ENCODE peak calls at places on chromosomes 3 and 15, in ten cellular contexts. One of them, this sample, is unnamed.

GRCh38 chr3:43893721-43894120 is 203.0 kb downstream of the ABHD5 start:
- DNase-seq in HepG2: no peak
- DNase-seq in ovary: no peak
- DNase-seq in breast epithelium: no peak
- DNase-seq in transverse colon: no peak
- DNase-seq in IMR-90: no peak
- DNase-seq in adrenal gland: no peak
- DNase-seq in HCT116: no peak
- DNase-seq in heart left ventricle: no peak
- DNase-seq in suprapubic skin: no peak
- DNase-seq in this sample: no peak

GRCh38 chr15:101332061-101332467 is 37.0 kb upstream of the SNRPA1 start:
- DNase-seq in HepG2: no peak
- DNase-seq in ovary: no peak
- DNase-seq in breast epithelium: no peak
- DNase-seq in transverse colon: no peak
- DNase-seq in IMR-90: no peak
- DNase-seq in adrenal gland: no peak
- DNase-seq in HCT116: no peak
- DNase-seq in heart left ventricle: no peak
- DNase-seq in suprapubic skin: no peak
- DNase-seq in this sample: no peak

GRCh38 chr15:69093127-69093526 is 67.3 kb upstream of the GLCE start:
- DNase-seq in HepG2: no peak
- DNase-seq in ovary: no peak
- DNase-seq in breast epithelium: no peak
- DNase-seq in transverse colon: no peak
- DNase-seq in IMR-90: peak; percentile 12
- DNase-seq in adrenal gland: no peak
- DNase-seq in HCT116: no peak
- DNase-seq in heart left ventricle: peak; percentile 39
- DNase-seq in suprapubic skin: no peak
- DNase-seq in this sample: peak; percentile 84

GRCh38 chr3:107979538-107979937 is 111.3 kb downstream of the CD47 start:
- DNase-seq in HepG2: no peak
- DNase-seq in ovary: no peak
- DNase-seq in breast epithelium: no peak
- DNase-seq in transverse colon: no peak
- DNase-seq in IMR-90: no peak
- DNase-seq in adrenal gland: no peak
- DNase-seq in HCT116: no peak
- DNase-seq in heart left ventricle: peak; percentile 57
- DNase-seq in suprapubic skin: no peak
- DNase-seq in this sample: no peak

GRCh38 chr15:95845862-95846515 is 484.5 kb upstream of the NR2F2 start:
- DNase-seq in HepG2: no peak
- DNase-seq in ovary: peak; percentile 79
- DNase-seq in breast epithelium: no peak
- DNase-seq in transverse colon: no peak
- DNase-seq in IMR-90: peak; percentile 81
- DNase-seq in adrenal gland: peak; percentile 26
- DNase-seq in HCT116: no peak
- DNase-seq in heart left ventricle: peak; percentile 73
- DNase-seq in suprapubic skin: no peak
- DNase-seq in this sample: no peak

GRCh38 chr3:192449036-192449435 is 278.3 kb downstream of the FGF12 start:
- DNase-seq in HepG2: no peak
- DNase-seq in ovary: no peak
- DNase-seq in breast epithelium: no peak
- DNase-seq in transverse colon: no peak
- DNase-seq in IMR-90: no peak
- DNase-seq in adrenal gland: no peak
- DNase-seq in HCT116: no peak
- DNase-seq in heart left ventricle: no peak
- DNase-seq in suprapubic skin: no peak
- DNase-seq in this sample: peak; percentile 1

GRCh38 chr3:33238923-33239322 is 20.3 kb upstream of the SUSD5 start:
- DNase-seq in HepG2: no peak
- DNase-seq in ovary: no peak
- DNase-seq in breast epithelium: no peak
- DNase-seq in transverse colon: no peak
- DNase-seq in IMR-90: no peak
- DNase-seq in adrenal gland: no peak
- DNase-seq in HCT116: no peak
- DNase-seq in heart left ventricle: no peak
- DNase-seq in suprapubic skin: no peak
- DNase-seq in this sample: no peak

GRCh38 chr3:101279162-101279561 is 41.2 kb downstream of the IMPG2 start:
- DNase-seq in HepG2: no peak
- DNase-seq in ovary: no peak
- DNase-seq in breast epithelium: no peak
- DNase-seq in transverse colon: no peak
- DNase-seq in IMR-90: peak; percentile 59
- DNase-seq in adrenal gland: no peak
- DNase-seq in HCT116: no peak
- DNase-seq in heart left ventricle: no peak
- DNase-seq in suprapubic skin: no peak
- DNase-seq in this sample: no peak

GRCh38 chr3:27560484-27561056 is 76.4 kb upstream of the SLC4A7 start:
- DNase-seq in HepG2: no peak
- DNase-seq in ovary: no peak
- DNase-seq in breast epithelium: no peak
- DNase-seq in transverse colon: no peak
- DNase-seq in IMR-90: no peak
- DNase-seq in adrenal gland: no peak
- DNase-seq in HCT116: no peak
- DNase-seq in heart left ventricle: no peak
- DNase-seq in suprapubic skin: no peak
- DNase-seq in this sample: no peak

GRCh38 chr3:27559381-27559780 is 75.2 kb upstream of the SLC4A7 start:
- DNase-seq in HepG2: no peak
- DNase-seq in ovary: no peak
- DNase-seq in breast epithelium: no peak
- DNase-seq in transverse colon: no peak
- DNase-seq in IMR-90: no peak
- DNase-seq in adrenal gland: no peak
- DNase-seq in HCT116: no peak
- DNase-seq in heart left ventricle: no peak
- DNase-seq in suprapubic skin: no peak
- DNase-seq in this sample: no peak

GRCh38 chr3:27557411-27557810 is 73.2 kb upstream of the SLC4A7 start:
- DNase-seq in HepG2: no peak
- DNase-seq in ovary: no peak
- DNase-seq in breast epithelium: no peak
- DNase-seq in transverse colon: no peak
- DNase-seq in IMR-90: no peak
- DNase-seq in adrenal gland: no peak
- DNase-seq in HCT116: no peak
- DNase-seq in heart left ventricle: no peak
- DNase-seq in suprapubic skin: no peak
- DNase-seq in this sample: no peak

GRCh38 chr3:27561591-27561990 is 77.4 kb upstream of the SLC4A7 start:
- DNase-seq in HepG2: no peak
- DNase-seq in ovary: no peak
- DNase-seq in breast epithelium: no peak
- DNase-seq in transverse colon: no peak
- DNase-seq in IMR-90: no peak
- DNase-seq in adrenal gland: no peak
- DNase-seq in HCT116: no peak
- DNase-seq in heart left ventricle: no peak
- DNase-seq in suprapubic skin: no peak
- DNase-seq in this sample: no peak

DNA sequence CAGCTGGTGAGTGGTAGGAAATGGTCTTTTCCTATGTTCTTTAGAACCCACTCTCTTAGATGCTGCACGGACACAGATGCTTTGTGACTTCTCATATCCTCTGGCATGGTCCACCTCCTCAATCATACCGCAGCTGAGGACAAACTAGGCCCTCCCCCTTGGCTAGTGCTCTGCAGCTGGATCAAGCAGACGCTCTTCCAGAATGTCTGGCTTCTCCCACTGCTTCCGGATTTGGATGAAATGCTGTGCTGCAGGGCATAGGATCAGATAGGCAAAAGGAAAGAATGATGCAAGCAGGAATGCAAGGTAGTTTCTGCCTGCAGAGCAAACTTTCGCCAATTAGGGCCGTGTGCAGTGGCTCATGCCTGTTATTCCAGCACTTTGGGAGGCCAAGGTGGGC is 75.7 kb upstream of the SLC4A7 start:
- DNase-seq in HepG2: no peak
- DNase-seq in ovary: peak; percentile 25
- DNase-seq in breast epithelium: peak; percentile 76
- DNase-seq in transverse colon: no peak
- DNase-seq in IMR-90: peak; percentile 88
- DNase-seq in adrenal gland: peak; percentile 29
- DNase-seq in HCT116: no peak
- DNase-seq in heart left ventricle: peak; percentile 71
- DNase-seq in suprapubic skin: peak; percentile 71
- DNase-seq in this sample: no peak
- TF ChIP-seq POLR2A in HepG2: no peak
- TF ChIP-seq POLR2A in ovary: no peak
- TF ChIP-seq POLR2A in breast epithelium: no peak
- TF ChIP-seq POLR2A in transverse colon: no peak
- TF ChIP-seq POLR2A in IMR-90: no peak
- TF ChIP-seq POLR2A in adrenal gland: no peak
- TF ChIP-seq POLR2A in HCT116: no peak
- TF ChIP-seq POLR2A in heart left ventricle: no peak
- TF ChIP-seq POLR2A in suprapubic skin: no peak
- TF ChIP-seq POLR2A in this sample: no peak

GRCh38 chr3:153614131-153614530 is 452.1 kb downstream of the RAP2B start:
- DNase-seq in HepG2: no peak
- DNase-seq in ovary: no peak
- DNase-seq in breast epithelium: no peak
- DNase-seq in transverse colon: no peak
- DNase-seq in IMR-90: no peak
- DNase-seq in adrenal gland: no peak
- DNase-seq in HCT116: no peak
- DNase-seq in heart left ventricle: no peak
- DNase-seq in suprapubic skin: no peak
- DNase-seq in this sample: no peak

GRCh38 chr3:153614563-153614962 is 452.5 kb downstream of the RAP2B start:
- DNase-seq in HepG2: no peak
- DNase-seq in ovary: no peak
- DNase-seq in breast epithelium: no peak
- DNase-seq in transverse colon: no peak
- DNase-seq in IMR-90: peak; percentile 71
- DNase-seq in adrenal gland: no peak
- DNase-seq in HCT116: peak; percentile 4
- DNase-seq in heart left ventricle: no peak
- DNase-seq in suprapubic skin: no peak
- DNase-seq in this sample: no peak

GRCh38 chr3:153615863-153616262 is 453.8 kb downstream of the RAP2B start:
- DNase-seq in HepG2: no peak
- DNase-seq in ovary: no peak
- DNase-seq in breast epithelium: no peak
- DNase-seq in transverse colon: no peak
- DNase-seq in IMR-90: no peak
- DNase-seq in adrenal gland: no peak
- DNase-seq in HCT116: no peak
- DNase-seq in heart left ventricle: no peak
- DNase-seq in suprapubic skin: no peak
- DNase-seq in this sample: no peak
- TF ChIP-seq POLR2A in HepG2: no peak
- TF ChIP-seq POLR2A in ovary: no peak
- TF ChIP-seq POLR2A in breast epithelium: no peak
- TF ChIP-seq POLR2A in transverse colon: no peak
- TF ChIP-seq POLR2A in IMR-90: no peak
- TF ChIP-seq POLR2A in adrenal gland: no peak
- TF ChIP-seq POLR2A in HCT116: no peak
- TF ChIP-seq POLR2A in heart left ventricle: no peak
- TF ChIP-seq POLR2A in suprapubic skin: no peak
- TF ChIP-seq POLR2A in this sample: no peak

GRCh38 chr3:14401692-14402303 is 608 bp upstream of the SLC6A6 start:
- DNase-seq in HepG2: no peak
- DNase-seq in ovary: no peak
- DNase-seq in breast epithelium: no peak
- DNase-seq in transverse colon: no peak
- DNase-seq in IMR-90: no peak
- DNase-seq in adrenal gland: no peak
- DNase-seq in HCT116: no peak
- DNase-seq in heart left ventricle: peak; percentile 42
- DNase-seq in suprapubic skin: peak; percentile 71
- DNase-seq in this sample: no peak

GRCh38 chr3:14405120-14405885 is 2.9 kb downstream of the SLC6A6 start:
- DNase-seq in HepG2: no peak
- DNase-seq in ovary: no peak
- DNase-seq in breast epithelium: no peak
- DNase-seq in transverse colon: no peak
- DNase-seq in IMR-90: no peak
- DNase-seq in adrenal gland: no peak
- DNase-seq in HCT116: no peak
- DNase-seq in heart left ventricle: no peak
- DNase-seq in suprapubic skin: no peak
- DNase-seq in this sample: no peak

GRCh38 chr3:14403636-14404395 is 1.4 kb downstream of the SLC6A6 start:
- DNase-seq in HepG2: peak; percentile 27
- DNase-seq in ovary: peak; percentile 68
- DNase-seq in breast epithelium: no peak
- DNase-seq in transverse colon: peak; percentile 31
- DNase-seq in IMR-90: no peak
- DNase-seq in adrenal gland: peak; percentile 81
- DNase-seq in HCT116: no peak
- DNase-seq in heart left ventricle: peak; percentile 76
- DNase-seq in suprapubic skin: no peak
- DNase-seq in this sample: no peak

GRCh38 chr3:14404396-14405119 is 2.2 kb downstream of the SLC6A6 start:
- DNase-seq in HepG2: no peak
- DNase-seq in ovary: no peak
- DNase-seq in breast epithelium: no peak
- DNase-seq in transverse colon: no peak
- DNase-seq in IMR-90: no peak
- DNase-seq in adrenal gland: peak; percentile 86
- DNase-seq in HCT116: no peak
- DNase-seq in heart left ventricle: no peak
- DNase-seq in suprapubic skin: no peak
- DNase-seq in this sample: no peak

DNA sequence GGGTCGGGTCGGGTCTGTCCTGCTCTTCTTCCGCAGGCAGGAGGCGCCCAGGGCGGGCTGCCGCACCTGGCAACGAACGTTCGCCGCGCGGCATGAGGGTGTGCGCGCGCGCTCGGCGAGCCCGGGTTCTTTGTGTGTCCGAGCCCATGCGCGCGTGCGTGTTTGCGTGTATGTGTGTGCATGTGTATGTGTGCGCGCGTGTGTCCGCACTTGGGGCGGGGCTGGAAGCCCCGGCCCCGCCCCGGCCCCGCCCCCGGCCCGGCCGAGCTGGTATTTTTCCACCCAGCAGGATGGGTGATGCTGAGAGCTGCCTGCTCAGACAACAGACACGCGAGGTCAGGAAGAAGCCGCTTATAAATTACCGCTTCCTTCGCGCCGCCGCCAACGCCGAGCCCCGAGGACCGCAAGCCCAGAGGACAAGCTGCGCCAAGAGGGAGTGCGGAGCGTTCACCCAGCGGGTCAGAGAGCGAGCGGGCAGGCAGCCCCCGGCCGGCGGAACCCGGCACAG is at the start of gene SLC6A6:
- DNase-seq in HepG2: peak; percentile 95
- DNase-seq in ovary: peak; percentile 95
- DNase-seq in breast epithelium: peak; percentile 97
- DNase-seq in transverse colon: peak; percentile 96
- DNase-seq in IMR-90: peak; percentile 93
- DNase-seq in adrenal gland: peak; percentile 99
- DNase-seq in HCT116: peak; percentile 92
- DNase-seq in heart left ventricle: peak; percentile 94
- DNase-seq in suprapubic skin: peak; percentile 97
- DNase-seq in this sample: peak; percentile 79
- TF ChIP-seq POLR2A in HepG2: peak; percentile 59
- TF ChIP-seq POLR2A in ovary: no peak
- TF ChIP-seq POLR2A in breast epithelium: no peak
- TF ChIP-seq POLR2A in transverse colon: peak; percentile 51
- TF ChIP-seq POLR2A in IMR-90: peak; percentile 87
- TF ChIP-seq POLR2A in adrenal gland: peak; percentile 79
- TF ChIP-seq POLR2A in HCT116: peak; percentile 74
- TF ChIP-seq POLR2A in heart left ventricle: peak; percentile 83
- TF ChIP-seq POLR2A in suprapubic skin: peak; percentile 59
- TF ChIP-seq POLR2A in this sample: peak; percentile 60

GRCh38 chr3:149280950-149281349 is 52.5 kb downstream of the TM4SF18 start:
- DNase-seq in HepG2: no peak
- DNase-seq in ovary: no peak
- DNase-seq in breast epithelium: no peak
- DNase-seq in transverse colon: no peak
- DNase-seq in IMR-90: no peak
- DNase-seq in adrenal gland: no peak
- DNase-seq in HCT116: no peak
- DNase-seq in heart left ventricle: no peak
- DNase-seq in suprapubic skin: no peak
- DNase-seq in this sample: no peak

GRCh38 chr3:149284034-149284433 is 49.4 kb downstream of the TM4SF18 start:
- DNase-seq in HepG2: no peak
- DNase-seq in ovary: no peak
- DNase-seq in breast epithelium: no peak
- DNase-seq in transverse colon: no peak
- DNase-seq in IMR-90: no peak
- DNase-seq in adrenal gland: no peak
- DNase-seq in HCT116: no peak
- DNase-seq in heart left ventricle: no peak
- DNase-seq in suprapubic skin: no peak
- DNase-seq in this sample: no peak

GRCh38 chr3:149282836-149283235 is 50.6 kb downstream of the TM4SF18 start:
- DNase-seq in HepG2: no peak
- DNase-seq in ovary: no peak
- DNase-seq in breast epithelium: no peak
- DNase-seq in transverse colon: no peak
- DNase-seq in IMR-90: no peak
- DNase-seq in adrenal gland: no peak
- DNase-seq in HCT116: no peak
- DNase-seq in heart left ventricle: no peak
- DNase-seq in suprapubic skin: no peak
- DNase-seq in this sample: no peak

GRCh38 chr3:149283401-149283800 is 50.0 kb downstream of the TM4SF18 start:
- DNase-seq in HepG2: no peak
- DNase-seq in ovary: no peak
- DNase-seq in breast epithelium: no peak
- DNase-seq in transverse colon: no peak
- DNase-seq in IMR-90: no peak
- DNase-seq in adrenal gland: no peak
- DNase-seq in HCT116: no peak
- DNase-seq in heart left ventricle: no peak
- DNase-seq in suprapubic skin: no peak
- DNase-seq in this sample: no peak

DNA sequence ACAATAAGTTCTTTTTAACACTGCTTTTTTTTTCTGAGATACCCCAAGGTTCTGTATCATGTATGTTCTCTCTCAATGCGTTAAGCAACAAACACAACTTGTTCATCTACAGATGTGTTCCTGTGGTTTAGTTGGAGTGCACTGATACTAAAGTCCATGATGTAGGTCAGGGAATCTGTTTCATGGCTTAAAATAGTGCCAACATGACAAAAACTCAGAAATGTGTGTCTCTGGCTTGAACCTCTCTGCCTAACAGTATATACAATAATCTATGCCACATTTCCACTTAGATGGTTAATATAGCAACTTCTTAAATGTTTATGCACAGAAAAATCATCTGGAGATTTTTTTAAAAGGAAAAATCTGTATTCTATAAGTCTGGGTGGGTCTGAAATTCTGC is 51.1 kb downstream of the TM4SF18 start:
- DNase-seq in HepG2: no peak
- DNase-seq in ovary: no peak
- DNase-seq in breast epithelium: no peak
- DNase-seq in transverse colon: no peak
- DNase-seq in IMR-90: no peak
- DNase-seq in adrenal gland: no peak
- DNase-seq in HCT116: no peak
- DNase-seq in heart left ventricle: no peak
- DNase-seq in suprapubic skin: no peak
- DNase-seq in this sample: no peak
- TF ChIP-seq POLR2A in HepG2: no peak
- TF ChIP-seq POLR2A in ovary: no peak
- TF ChIP-seq POLR2A in breast epithelium: no peak
- TF ChIP-seq POLR2A in transverse colon: no peak
- TF ChIP-seq POLR2A in IMR-90: no peak
- TF ChIP-seq POLR2A in adrenal gland: no peak
- TF ChIP-seq POLR2A in HCT116: no peak
- TF ChIP-seq POLR2A in heart left ventricle: no peak
- TF ChIP-seq POLR2A in suprapubic skin: no peak
- TF ChIP-seq POLR2A in this sample: no peak

This sample was measured in erythroblast.